ENCODE peak calls at places on chromosomes 1 and 21, in seven cellular contexts. C is upper lobe of left lung, K is prostate gland, M is vagina, W is breast epithelium, U is Panc1, J is stomach. Z is an unnamed sample.
A peak's percentile ranks its signal among the peaks of the same experiment; 100 is the strongest.

GRCh38 chr1:196160066-196160795 is 448.0 kb downstream of the KCNT2 start:
- DNase-seq in C (no peak), K (no peak), M (no peak), W (no peak), U (no peak), J (no peak), Z (no peak)

GRCh38 chr1:36119451-36119850 is 5.6 kb downstream of the COL8A2 start:
- DNase-seq in C (no peak), K (no peak), M (no peak), W (peak; percentile 55), U (no peak), J (no peak), Z (no peak)

GRCh38 chr1:223411309-223411708 is 18.1 kb downstream of the CCDC185 start:
- DNase-seq in C (no peak), K (no peak), M (no peak), W (no peak), U (no peak), J (no peak), Z (no peak)

GRCh38 chr21:24163539-24163938 is 1443.7 kb downstream of the MRPL39 start:
- DNase-seq in C (no peak), K (no peak), M (no peak), W (no peak), U (no peak), J (no peak), Z (no peak)

GRCh38 chr1:184634296-184634695 is 120.4 kb downstream of the EDEM3 start:
- DNase-seq in C (no peak), K (no peak), M (no peak), W (no peak), U (no peak), J (no peak), Z (no peak)

GRCh38 chr1:21564521-21565095 is 55.4 kb downstream of the ALPL start:
- DNase-seq in C (no peak), K (no peak), M (no peak), W (no peak), U (no peak), J (no peak), Z (no peak)

GRCh38 chr1:68291763-68292384 is 59.6 kb upstream of the WLS start:
- DNase-seq in C (no peak), K (no peak), M (no peak), W (no peak), U (no peak), J (no peak), Z (no peak)

GRCh38 chr1:209325492-209325891 is 258.0 kb upstream of the CAMK1G start:
- DNase-seq in C (no peak), K (no peak), M (no peak), W (no peak), U (no peak), J (no peak), Z (no peak)

GRCh38 chr1:8174807-8175206 is 143.1 kb upstream of the SLC45A1 start:
- DNase-seq in C (no peak), K (no peak), M (no peak), W (no peak), U (no peak), J (peak; percentile 44), Z (peak; percentile 29)

GRCh38 chr1:207747627-207748492 is 4.0 kb upstream of the CD46 start:
- DNase-seq in C (no peak), K (no peak), M (no peak), W (no peak), U (no peak), J (no peak), Z (no peak)

GRCh38 chr1:35377553-35377952 is 109.0 kb downstream of the ZMYM4 start:
- DNase-seq in C (no peak), K (no peak), M (no peak), W (no peak), U (no peak), J (no peak), Z (no peak)

GRCh38 chr1:92826792-92827191 is 5.0 kb upstream of the RPL5 start:
- DNase-seq in C (no peak), K (no peak), M (no peak), W (no peak), U (no peak), J (no peak), Z (no peak)

GRCh38 chr1:180153032-180153431 is 1.6 kb upstream of the QSOX1 start:
- DNase-seq in C (no peak), K (no peak), M (peak; percentile 82), W (no peak), U (no peak), J (no peak), Z (no peak)

GRCh38 chr1:180155202-180155682 is 573 bp downstream of the QSOX1 start:
- DNase-seq in C (no peak), K (no peak), M (peak; percentile 88), W (no peak), U (no peak), J (no peak), Z (peak; percentile 35)

GRCh38 chr1:180154325-180155201 is at the start of gene QSOX1:
- DNase-seq in C (peak; percentile 98), K (peak; percentile 84), M (peak; percentile 92), W (peak; percentile 83), U (no peak), J (peak; percentile 92), Z (peak; percentile 92)

GRCh38 chr1:180152588-180152987 is 2.1 kb upstream of the QSOX1 start:
- DNase-seq in C (no peak), K (no peak), M (peak; percentile 65), W (no peak), U (no peak), J (no peak), Z (no peak)

DNA sequence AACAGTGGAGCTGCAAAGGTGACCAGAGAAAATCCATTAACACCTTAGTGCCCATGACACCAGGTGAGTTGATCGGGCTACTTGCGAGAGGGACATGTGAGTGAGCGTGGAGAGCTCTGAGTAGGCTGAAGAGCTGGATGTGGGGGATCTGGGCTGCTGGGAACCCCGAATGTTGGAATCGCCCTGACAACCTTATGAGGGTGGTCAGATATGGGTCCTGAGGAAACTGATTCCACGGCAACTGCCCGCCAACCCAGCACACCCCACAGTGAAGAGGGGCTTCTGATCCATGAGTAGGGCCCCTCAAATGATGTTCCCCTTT is 705 bp upstream of the QSOX1 start:
- DNase-seq in C (no peak), K (no peak), M (no peak), W (no peak), U (no peak), J (no peak), Z (no peak)
- H3K4me1 ChIP-seq in C (peaks cover 47% of the 10 kb centered on the region), K (peaks cover 6% of the 10 kb centered on the region), M (peaks cover 42% of the 10 kb centered on the region), W (peaks cover 12% of the 10 kb centered on the region), U (peaks cover 36% of the 10 kb centered on the region), J (peaks cover 31% of the 10 kb centered on the region), Z (peaks cover 4% of the 10 kb centered on the region)

DNA sequence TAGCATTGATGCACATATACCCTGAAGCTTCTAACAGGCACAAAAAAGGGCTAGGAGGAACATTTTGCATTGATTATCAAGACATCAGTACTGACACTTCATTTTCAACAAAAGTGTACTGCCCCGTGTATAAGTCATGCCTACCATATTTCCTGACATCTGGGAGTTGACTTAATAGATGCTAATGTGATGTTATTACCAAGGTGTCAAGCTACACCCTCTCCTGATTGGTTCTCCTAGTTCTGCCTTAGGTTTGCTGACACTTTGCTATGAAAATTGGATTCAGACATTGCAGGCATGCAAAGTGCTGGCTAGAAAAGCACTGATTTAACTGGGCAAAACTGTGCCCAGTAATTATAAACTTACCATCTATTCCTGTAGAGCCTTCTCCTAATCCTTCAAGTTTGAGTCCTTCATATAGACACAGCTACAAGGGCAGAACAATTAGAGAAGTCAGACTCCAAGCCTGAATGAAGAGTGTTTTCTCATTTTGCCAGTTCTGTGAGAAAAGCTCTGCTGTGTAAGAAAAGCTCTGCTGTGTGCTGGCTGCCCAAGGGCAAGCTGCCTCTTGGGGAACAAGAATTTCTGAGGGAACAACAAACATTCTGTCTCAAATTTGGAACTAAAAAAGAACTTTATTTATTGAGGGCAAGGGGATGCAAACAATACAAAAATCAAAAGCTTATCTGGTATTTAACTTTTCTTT is 11.2 kb downstream of the S100A10 start:
- DNase-seq in C (no peak), K (no peak), M (no peak), W (no peak), U (no peak), J (no peak), Z (no peak)
- TF ChIP-seq POLR2AphosphoS5 in C (no peak), K (no peak), M (no peak), W (no peak), U (peak; percentile 14), J (no peak), Z (no peak)

GRCh38 chr1:246215505-246215893 is 291.6 kb downstream of the SMYD3 start:
- DNase-seq in C (no peak), K (no peak), M (no peak), W (no peak), U (no peak), J (no peak), Z (no peak)

GRCh38 chr1:246213947-246214346 is 293.1 kb downstream of the SMYD3 start:
- DNase-seq in C (no peak), K (no peak), M (no peak), W (no peak), U (no peak), J (no peak), Z (no peak)

GRCh38 chr1:246213036-246213435 is 294.0 kb downstream of the SMYD3 start:
- DNase-seq in C (no peak), K (no peak), M (no peak), W (no peak), U (no peak), J (no peak), Z (no peak)

GRCh38 chr1:246213502-246213901 is 293.6 kb downstream of the SMYD3 start:
- DNase-seq in C (no peak), K (no peak), M (no peak), W (no peak), U (no peak), J (no peak), Z (no peak)

DNA sequence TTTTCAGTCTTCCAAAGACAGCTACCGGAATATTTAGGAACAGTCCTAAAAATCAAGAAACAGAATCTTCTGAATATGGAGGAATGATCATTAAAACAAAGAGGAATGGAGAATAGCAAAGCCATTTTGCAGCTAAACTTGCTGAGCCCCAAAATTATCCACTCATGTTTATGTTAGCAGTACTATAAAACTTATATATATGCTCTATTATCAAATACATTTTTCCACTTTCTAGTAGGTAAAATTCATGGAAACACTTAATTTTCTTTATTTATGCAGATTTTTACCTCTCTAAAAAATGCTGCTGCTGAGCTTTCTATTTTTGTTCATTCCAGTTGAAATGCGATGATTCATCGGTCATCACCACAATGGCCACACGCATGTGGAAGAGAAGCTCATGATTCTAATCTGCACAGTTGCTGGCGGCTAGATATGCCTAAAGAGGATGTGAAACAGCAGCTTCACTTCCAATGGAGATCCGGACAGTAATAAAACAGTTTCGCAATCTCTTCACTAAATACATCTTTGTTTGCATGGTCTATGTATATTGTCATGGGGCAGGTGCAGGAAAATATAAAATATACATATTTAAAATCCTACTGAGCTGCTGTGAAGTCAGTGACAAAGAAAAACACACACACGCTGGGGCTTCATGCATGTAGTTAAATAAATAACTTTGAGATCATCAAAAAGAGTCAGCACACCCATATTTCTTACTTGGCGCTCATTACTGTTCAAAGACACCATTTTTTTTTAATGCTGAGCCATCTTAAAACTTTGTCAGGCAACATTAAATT is 292.2 kb downstream of the SMYD3 start:
- DNase-seq in C (no peak), K (no peak), M (no peak), W (peak; percentile 22), U (no peak), J (no peak), Z (peak; percentile 27)
- H3K27ac ChIP-seq in C (no peak overlapping the region), K (no peak overlapping the region), M (no peak overlapping the region), W (no peak overlapping the region), U (no peak overlapping the region), J (peak overlapping the region; percentile 2), Z (no peak overlapping the region)

DNA sequence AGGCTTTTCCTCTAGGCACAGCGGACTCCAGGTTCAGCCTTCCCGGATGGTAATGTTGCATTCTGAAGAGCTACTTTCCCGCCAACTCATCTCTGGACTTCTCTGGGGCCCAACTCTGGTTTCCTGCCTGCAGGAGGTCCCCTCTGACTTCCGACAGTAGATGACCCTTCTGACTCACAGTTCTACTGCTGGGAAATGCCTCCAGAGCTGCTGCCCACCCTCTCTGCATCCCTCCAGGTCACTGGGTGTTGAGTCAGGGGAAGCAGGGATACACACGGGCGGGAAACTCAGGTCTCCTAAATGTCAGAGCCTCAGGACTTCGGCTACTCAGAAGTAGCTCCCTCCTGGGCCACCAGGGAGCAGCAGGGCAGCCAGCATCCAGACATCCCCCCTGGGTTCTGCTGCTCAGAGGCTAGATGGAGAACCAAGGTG is 2.1 kb upstream of the KIF21B start:
- DNase-seq in C (no peak), K (no peak), M (no peak), W (no peak), U (no peak), J (no peak), Z (no peak)
- H3K4me1 ChIP-seq in C (peaks cover 61% of the 10 kb centered on the region), K (peaks cover 5% of the 10 kb centered on the region), M (peaks cover 21% of the 10 kb centered on the region), W (no peaks in the 10 kb centered on the region), U (no peaks in the 10 kb centered on the region), J (peaks cover 21% of the 10 kb centered on the region), Z (peaks cover 76% of the 10 kb centered on the region)